ENCODE peak calls at places on chromosomes 12 and 14, in six cellular contexts. P is fibroblast of lung; L is adrenal gland; E is activated CD8-positive, alpha-beta T cell treated with anti-CD3 and anti-CD28 coated beads for 36 hours; F is suprapubic skin; X is nephron progenitor cell. U is an unnamed sample.

GRCh38 chr12:3594966-3595365 is 104.0 kb downstream of the PRMT8 start:
- DNase-seq in P (no peak), L (no peak), E (no peak), F (no peak), X (no peak), U (no peak)

GRCh38 chr12:101527682-101528081 is 52.5 kb downstream of the SPIC start:
- DNase-seq in P (no peak), L (no peak), E (no peak), F (no peak), X (no peak), U (no peak)

GRCh38 chr14:78164226-78164853 is 5.8 kb upstream of the NRXN3 start:
- DNase-seq in P (no peak), L (no peak), E (peak; percentile 41), F (no peak), X (peak; percentile 65), U (peak; percentile 79)

GRCh38 chr14:84871734-84872133 is 658.2 kb upstream of the FLRT2 start:
- DNase-seq in P (no peak), L (no peak), E (no peak), F (no peak), X (no peak), U (no peak)

GRCh38 chr12:132284071-132284492 is 45.3 kb downstream of the GALNT9 start:
- DNase-seq in P (peak; percentile 16), L (no peak), E (peak; percentile 9), F (no peak), X (no peak), U (no peak)

GRCh38 chr14:56159066-56159465 is 40.9 kb downstream of the PELI2 start:
- DNase-seq in P (no peak), L (no peak), E (no peak), F (no peak), X (no peak), U (no peak)

GRCh38 chr14:104428333-104428851 is 151.2 kb upstream of the C14orf180 start:
- DNase-seq in P (no peak), L (no peak), E (no peak), F (peak; percentile 56), X (no peak), U (no peak)

GRCh38 chr14:36852853-36853634 is 191.4 kb downstream of the PAX9 start:
- DNase-seq in P (peak; percentile 41), L (peak; percentile 78), E (no peak), F (no peak), X (no peak), U (no peak)

GRCh38 chr12:57803317-57803893 is 15.1 kb downstream of the AVIL start:
- DNase-seq in P (peak; percentile 37), L (peak; percentile 59), E (peak; percentile 31), F (no peak), X (peak; percentile 59), U (peak; percentile 72)

GRCh38 chr12:82554529-82554928 is 132.2 kb upstream of the TMTC2 start:
- DNase-seq in P (peak; percentile 13), L (no peak), E (no peak), F (no peak), X (no peak), U (no peak)

GRCh38 chr12:68980476-68981212 is 47.7 kb upstream of the CPM start:
- DNase-seq in P (no peak), L (no peak), E (no peak), F (no peak), X (no peak), U (no peak)

GRCh38 chr14:71610797-71611196 is 321.4 kb upstream of the RGS6 start:
- DNase-seq in P (no peak), L (no peak), E (no peak), F (no peak), X (no peak), U (no peak)

GRCh38 chr14:25389948-25390347 is 340.0 kb upstream of the STXBP6 start:
- DNase-seq in P (no peak), L (no peak), E (no peak), F (no peak), X (no peak), U (no peak)

GRCh38 chr12:23380419-23381100 is 568.9 kb downstream of the SOX5 start:
- DNase-seq in P (no peak), L (no peak), E (no peak), F (no peak), X (no peak), U (no peak)

GRCh38 chr14:72920008-72920407 is 6.3 kb upstream of the DCAF4 start:
- DNase-seq in P (no peak), L (no peak), E (no peak), F (no peak), X (no peak), U (no peak)

GRCh38 chr12:81147286-81147919 is 69.5 kb downstream of the ACSS3 start:
- DNase-seq in P (no peak), L (no peak), E (no peak), F (no peak), X (no peak), U (no peak)

GRCh38 chr12:40331886-40332285 is 107.1 kb downstream of the LRRK2 start:
- DNase-seq in P (peak; percentile 5), L (no peak), E (no peak), F (no peak), X (no peak), U (no peak)

GRCh38 chr12:96099986-96100385 is 64.6 kb upstream of the LTA4H start:
- DNase-seq in P (no peak), L (no peak), E (no peak), F (no peak), X (no peak), U (no peak)

GRCh38 chr14:66624319-66624937 is 116.5 kb downstream of the GPHN start:
- DNase-seq in P (peak; percentile 56), L (peak; percentile 53), E (peak; percentile 61), F (no peak), X (peak; percentile 38), U (peak; percentile 64)

GRCh38 chr14:50395448-50395847 is 1.2 kb downstream of the CDKL1 start:
- DNase-seq in P (no peak), L (peak; percentile 53), E (no peak), F (no peak), X (no peak), U (no peak)

GRCh38 chr12:77364400-77364799 is 299.0 kb upstream of the E2F7 start:
- DNase-seq in P (no peak), L (no peak), E (no peak), F (no peak), X (no peak), U (no peak)
- TF ChIP-seq CTCF in P (no peak), L (no peak), E (no peak), F (no peak), X (no peak), U (no peak)

GRCh38 chr14:91548145-91548544 is 38.0 kb upstream of the PPP4R3A start:
- DNase-seq in P (no peak), L (no peak), E (no peak), F (no peak), X (no peak), U (no peak)

GRCh38 chr14:91545946-91546716 is 36.0 kb upstream of the PPP4R3A start:
- DNase-seq in P (no peak), L (no peak), E (no peak), F (no peak), X (no peak), U (no peak)

GRCh38 chr14:91545204-91545603 is 35.1 kb upstream of the PPP4R3A start:
- DNase-seq in P (no peak), L (no peak), E (no peak), F (no peak), X (no peak), U (no peak)
- TF ChIP-seq CTCF in P (no peak), L (no peak), E (no peak), F (no peak), X (no peak), U (no peak)

GRCh38 chr12:6472491-6472890 is 2.0 kb upstream of the VAMP1 start:
- DNase-seq in P (no peak), L (no peak), E (no peak), F (no peak), X (no peak), U (no peak)

GRCh38 chr12:6471992-6472366 is 1.5 kb upstream of the VAMP1 start:
- DNase-seq in P (peak; percentile 27), L (no peak), E (no peak), F (no peak), X (no peak), U (no peak)

GRCh38 chr12:6469092-6469491 is 1.4 kb downstream of the VAMP1 start:
- DNase-seq in P (no peak), L (peak; percentile 63), E (peak; percentile 44), F (no peak), X (no peak), U (no peak)

GRCh38 chr12:6469609-6470374 is 685 bp downstream of the VAMP1 start:
- DNase-seq in P (no peak), L (no peak), E (no peak), F (no peak), X (no peak), U (no peak)

GRCh38 chr12:6470375-6471163 is at the start of gene VAMP1:
- DNase-seq in P (peak; percentile 98), L (peak; percentile 98), E (peak; percentile 99), F (peak; percentile 100), X (peak; percentile 98), U (peak; percentile 99)
- TF ChIP-seq CTCF in P (no peak), L (peak; percentile 28), E (no peak), F (peak; percentile 15), X (no peak), U (no peak)

GRCh38 chr12:13133886-13134285 is 30.4 kb upstream of the GSG1 start:
- DNase-seq in P (no peak), L (no peak), E (no peak), F (no peak), X (no peak), U (no peak)

GRCh38 chr12:13130981-13131380 is 27.5 kb upstream of the GSG1 start:
- DNase-seq in P (peak; percentile 20), L (no peak), E (no peak), F (no peak), X (no peak), U (no peak)

GRCh38 chr12:13135336-13136178 is 32.1 kb upstream of the GSG1 start:
- DNase-seq in P (peak; percentile 88), L (peak; percentile 89), E (no peak), F (peak; percentile 92), X (no peak), U (no peak)
- TF ChIP-seq CTCF in P (peak; percentile 43), L (peak; percentile 26), E (no peak), F (no peak), X (no peak), U (no peak)

GRCh38 chr12:45112306-45112705 is 61.4 kb upstream of the DBX2 start:
- DNase-seq in P (no peak), L (no peak), E (no peak), F (no peak), X (no peak), U (no peak)
- TF ChIP-seq CTCF in P (no peak), L (no peak), E (no peak), F (no peak), X (no peak), U (no peak)

DNA sequence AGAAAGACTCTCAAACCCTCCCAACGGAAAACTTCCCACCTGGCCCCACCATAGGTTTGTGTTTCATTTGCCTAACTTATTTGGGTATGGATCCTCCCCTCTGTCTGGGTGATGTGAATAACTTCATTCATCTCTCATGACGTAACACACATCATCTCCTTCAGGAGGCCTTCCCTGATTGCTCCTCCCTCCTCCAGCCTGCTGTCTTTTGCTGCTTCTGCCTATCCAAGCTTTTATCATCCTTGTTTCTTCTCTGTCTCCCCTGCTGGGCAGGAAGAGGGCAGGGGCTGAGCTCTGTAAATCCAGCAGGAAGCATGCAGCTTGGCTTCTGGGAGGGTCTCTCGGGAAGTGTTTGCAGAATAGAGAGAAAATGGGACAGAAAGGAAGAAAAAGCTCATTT is 766.0 kb upstream of the TBX3 start:
- DNase-seq in P (no peak), L (no peak), E (no peak), F (no peak), X (no peak), U (no peak)
- TF ChIP-seq CTCF in P (no peak), L (no peak), E (no peak), F (no peak), X (no peak), U (no peak)

GRCh38 chr12:77686760-77687159 is 143.9 kb upstream of the NAV3 start:
- DNase-seq in P (peak; percentile 23), L (no peak), E (no peak), F (no peak), X (no peak), U (no peak)
- TF ChIP-seq CTCF in P (peak; percentile 26), L (no peak), E (no peak), F (no peak), X (no peak), U (no peak)

U was measured in glutamatergic neuron.